ENCODE peak calls at places on chromosomes 7 and 10, in seven cellular contexts. One of them, this sample, is unnamed.

GRCh38 chr7:43195768-43196167 is 83.3 kb downstream of the HECW1 start:
- DNase-seq in transverse colon: no peak
- DNase-seq in upper lobe of left lung: no peak
- DNase-seq in breast epithelium: no peak
- DNase-seq in GM12891: no peak
- DNase-seq in endothelial cell of umbilical vein: no peak
- DNase-seq in sigmoid colon: no peak
- DNase-seq in this sample: no peak

GRCh38 chr10:130138479-130138866 is 2.3 kb downstream of the GLRX3 start:
- DNase-seq in transverse colon: no peak
- DNase-seq in upper lobe of left lung: peak; percentile 84
- DNase-seq in breast epithelium: no peak
- DNase-seq in GM12891: no peak
- DNase-seq in endothelial cell of umbilical vein: peak; percentile 53
- DNase-seq in sigmoid colon: no peak
- DNase-seq in this sample: peak; percentile 72

GRCh38 chr10:48896756-48897437 is 42.7 kb downstream of the LRRC18 start:
- DNase-seq in transverse colon: no peak
- DNase-seq in upper lobe of left lung: no peak
- DNase-seq in breast epithelium: no peak
- DNase-seq in GM12891: no peak
- DNase-seq in endothelial cell of umbilical vein: no peak
- DNase-seq in sigmoid colon: no peak
- DNase-seq in this sample: no peak

GRCh38 chr10:119396008-119396708 is 146.4 kb downstream of the RGS10 start:
- DNase-seq in transverse colon: no peak
- DNase-seq in upper lobe of left lung: no peak
- DNase-seq in breast epithelium: no peak
- DNase-seq in GM12891: no peak
- DNase-seq in endothelial cell of umbilical vein: no peak
- DNase-seq in sigmoid colon: no peak
- DNase-seq in this sample: no peak

GRCh38 chr10:120184547-120185337 is 272.3 kb upstream of the PLPP4 start:
- DNase-seq in transverse colon: no peak
- DNase-seq in upper lobe of left lung: no peak
- DNase-seq in breast epithelium: no peak
- DNase-seq in GM12891: no peak
- DNase-seq in endothelial cell of umbilical vein: no peak
- DNase-seq in sigmoid colon: no peak
- DNase-seq in this sample: no peak

GRCh38 chr10:29804025-29804852 is 169.5 kb upstream of the SVIL start:
- DNase-seq in transverse colon: peak; percentile 52
- DNase-seq in upper lobe of left lung: peak; percentile 54
- DNase-seq in breast epithelium: peak; percentile 45
- DNase-seq in GM12891: no peak
- DNase-seq in endothelial cell of umbilical vein: peak; percentile 99
- DNase-seq in sigmoid colon: peak; percentile 77
- DNase-seq in this sample: peak; percentile 70

GRCh38 chr10:7161484-7162283 is 249.2 kb downstream of the SFMBT2 start:
- DNase-seq in transverse colon: no peak
- DNase-seq in upper lobe of left lung: no peak
- DNase-seq in breast epithelium: peak; percentile 23
- DNase-seq in GM12891: no peak
- DNase-seq in endothelial cell of umbilical vein: no peak
- DNase-seq in sigmoid colon: peak; percentile 71
- DNase-seq in this sample: no peak

GRCh38 chr10:3827768-3828403 is 42.9 kb upstream of the KLF6 start:
- DNase-seq in transverse colon: no peak
- DNase-seq in upper lobe of left lung: no peak
- DNase-seq in breast epithelium: no peak
- DNase-seq in GM12891: no peak
- DNase-seq in endothelial cell of umbilical vein: no peak
- DNase-seq in sigmoid colon: no peak
- DNase-seq in this sample: no peak

GRCh38 chr7:150358433-150358832 is 10.2 kb upstream of the REPIN1 start:
- DNase-seq in transverse colon: no peak
- DNase-seq in upper lobe of left lung: no peak
- DNase-seq in breast epithelium: no peak
- DNase-seq in GM12891: no peak
- DNase-seq in endothelial cell of umbilical vein: no peak
- DNase-seq in sigmoid colon: peak; percentile 0
- DNase-seq in this sample: no peak

GRCh38 chr7:142868188-142868811 is 13.4 kb downstream of the EPHB6 start:
- DNase-seq in transverse colon: no peak
- DNase-seq in upper lobe of left lung: no peak
- DNase-seq in breast epithelium: no peak
- DNase-seq in GM12891: no peak
- DNase-seq in endothelial cell of umbilical vein: no peak
- DNase-seq in sigmoid colon: no peak
- DNase-seq in this sample: no peak

GRCh38 chr10:37855691-37856090 is 1.7 kb downstream of the ZNF248 start:
- DNase-seq in transverse colon: no peak
- DNase-seq in upper lobe of left lung: no peak
- DNase-seq in breast epithelium: no peak
- DNase-seq in GM12891: no peak
- DNase-seq in endothelial cell of umbilical vein: no peak
- DNase-seq in sigmoid colon: no peak
- DNase-seq in this sample: no peak
- TF ChIP-seq POLR2AphosphoS5 in transverse colon: no peak
- TF ChIP-seq POLR2AphosphoS5 in upper lobe of left lung: no peak
- TF ChIP-seq POLR2AphosphoS5 in breast epithelium: no peak
- TF ChIP-seq POLR2AphosphoS5 in GM12891: no peak
- TF ChIP-seq POLR2AphosphoS5 in endothelial cell of umbilical vein: no peak
- TF ChIP-seq POLR2AphosphoS5 in sigmoid colon: no peak
- TF ChIP-seq POLR2AphosphoS5 in this sample: no peak

GRCh38 chr7:134891262-134892001 is 94.9 kb upstream of the AGBL3 start:
- DNase-seq in transverse colon: peak; percentile 47
- DNase-seq in upper lobe of left lung: peak; percentile 44
- DNase-seq in breast epithelium: peak; percentile 86
- DNase-seq in GM12891: no peak
- DNase-seq in endothelial cell of umbilical vein: no peak
- DNase-seq in sigmoid colon: peak; percentile 94
- DNase-seq in this sample: peak; percentile 78
- TF ChIP-seq POLR2A in transverse colon: peak; percentile 23
- TF ChIP-seq POLR2A in upper lobe of left lung: no peak
- TF ChIP-seq POLR2A in breast epithelium: no peak
- TF ChIP-seq POLR2A in GM12891: no peak
- TF ChIP-seq POLR2A in endothelial cell of umbilical vein: no peak
- TF ChIP-seq POLR2A in sigmoid colon: no peak
- TF ChIP-seq POLR2A in this sample: no peak

GRCh38 chr7:106068538-106068961 is 43.6 kb downstream of the SYPL1 start:
- DNase-seq in transverse colon: no peak
- DNase-seq in upper lobe of left lung: no peak
- DNase-seq in breast epithelium: no peak
- DNase-seq in GM12891: no peak
- DNase-seq in endothelial cell of umbilical vein: no peak
- DNase-seq in sigmoid colon: no peak
- DNase-seq in this sample: no peak
- TF ChIP-seq POLR2AphosphoS5 in transverse colon: peak; percentile 68
- TF ChIP-seq POLR2AphosphoS5 in upper lobe of left lung: no peak
- TF ChIP-seq POLR2AphosphoS5 in breast epithelium: no peak
- TF ChIP-seq POLR2AphosphoS5 in GM12891: no peak
- TF ChIP-seq POLR2AphosphoS5 in endothelial cell of umbilical vein: no peak
- TF ChIP-seq POLR2AphosphoS5 in sigmoid colon: peak; percentile 69
- TF ChIP-seq POLR2AphosphoS5 in this sample: no peak

GRCh38 chr7:5596046-5596895 is 172.6 kb upstream of the TNRC18 start:
- DNase-seq in transverse colon: peak; percentile 67
- DNase-seq in upper lobe of left lung: peak; percentile 62
- DNase-seq in breast epithelium: peak; percentile 76
- DNase-seq in GM12891: peak; percentile 78
- DNase-seq in endothelial cell of umbilical vein: peak; percentile 88
- DNase-seq in sigmoid colon: peak; percentile 94
- DNase-seq in this sample: peak; percentile 30
- TF ChIP-seq POLR2A in transverse colon: no peak
- TF ChIP-seq POLR2A in upper lobe of left lung: no peak
- TF ChIP-seq POLR2A in breast epithelium: no peak
- TF ChIP-seq POLR2A in GM12891: no peak
- TF ChIP-seq POLR2A in endothelial cell of umbilical vein: peak; percentile 82
- TF ChIP-seq POLR2A in sigmoid colon: no peak
- TF ChIP-seq POLR2A in this sample: no peak

DNA sequence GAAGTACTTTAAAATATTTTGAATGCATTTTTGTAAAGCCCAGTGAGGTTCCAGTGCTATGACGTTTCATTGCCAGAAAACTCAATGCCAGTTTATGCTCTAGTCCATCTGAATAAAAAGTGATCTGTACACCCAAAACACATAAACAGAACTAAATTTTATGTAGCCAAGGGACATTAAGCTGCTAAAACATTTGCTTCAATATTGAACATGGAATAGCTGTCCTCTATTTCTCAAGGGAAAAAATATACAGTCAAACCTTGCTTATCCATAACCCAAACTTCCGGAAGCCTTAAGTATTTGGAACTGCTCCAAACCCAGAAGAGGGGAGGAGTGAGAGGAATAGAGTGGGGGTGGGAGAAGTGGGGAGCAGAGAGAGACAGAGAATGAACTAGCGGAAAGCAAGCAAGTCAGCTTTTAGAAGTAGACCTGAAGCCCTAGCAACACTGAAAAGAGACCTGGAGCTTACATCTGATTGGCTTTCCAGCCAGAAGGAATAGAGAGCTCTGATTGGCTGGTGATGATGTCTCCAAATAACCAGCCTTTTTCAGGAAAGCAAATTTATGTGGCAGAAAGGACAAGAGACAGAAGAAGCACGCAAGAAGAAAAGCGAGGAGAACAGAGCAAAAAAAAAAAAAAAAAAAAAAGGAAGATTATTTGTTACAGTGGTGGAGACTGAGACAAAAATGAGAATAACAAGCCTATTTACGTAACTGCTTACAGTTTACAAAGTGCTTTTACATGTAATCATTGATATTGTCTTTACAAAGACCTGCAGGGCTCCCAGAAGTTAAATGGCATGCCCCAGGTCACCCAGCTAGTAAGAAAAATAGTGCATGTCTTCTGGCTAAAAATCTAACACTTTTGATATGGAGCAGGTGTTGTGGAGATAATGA is 196.0 kb downstream of the RNLS start:
- DNase-seq in transverse colon: peak; percentile 40
- DNase-seq in upper lobe of left lung: peak; percentile 51
- DNase-seq in breast epithelium: no peak
- DNase-seq in GM12891: no peak
- DNase-seq in endothelial cell of umbilical vein: peak; percentile 88
- DNase-seq in sigmoid colon: peak; percentile 61
- DNase-seq in this sample: no peak
- TF ChIP-seq POLR2AphosphoS5 in transverse colon: peak; percentile 56
- TF ChIP-seq POLR2AphosphoS5 in upper lobe of left lung: no peak
- TF ChIP-seq POLR2AphosphoS5 in breast epithelium: no peak
- TF ChIP-seq POLR2AphosphoS5 in GM12891: peak; percentile 1
- TF ChIP-seq POLR2AphosphoS5 in endothelial cell of umbilical vein: no peak
- TF ChIP-seq POLR2AphosphoS5 in sigmoid colon: no peak
- TF ChIP-seq POLR2AphosphoS5 in this sample: no peak

DNA sequence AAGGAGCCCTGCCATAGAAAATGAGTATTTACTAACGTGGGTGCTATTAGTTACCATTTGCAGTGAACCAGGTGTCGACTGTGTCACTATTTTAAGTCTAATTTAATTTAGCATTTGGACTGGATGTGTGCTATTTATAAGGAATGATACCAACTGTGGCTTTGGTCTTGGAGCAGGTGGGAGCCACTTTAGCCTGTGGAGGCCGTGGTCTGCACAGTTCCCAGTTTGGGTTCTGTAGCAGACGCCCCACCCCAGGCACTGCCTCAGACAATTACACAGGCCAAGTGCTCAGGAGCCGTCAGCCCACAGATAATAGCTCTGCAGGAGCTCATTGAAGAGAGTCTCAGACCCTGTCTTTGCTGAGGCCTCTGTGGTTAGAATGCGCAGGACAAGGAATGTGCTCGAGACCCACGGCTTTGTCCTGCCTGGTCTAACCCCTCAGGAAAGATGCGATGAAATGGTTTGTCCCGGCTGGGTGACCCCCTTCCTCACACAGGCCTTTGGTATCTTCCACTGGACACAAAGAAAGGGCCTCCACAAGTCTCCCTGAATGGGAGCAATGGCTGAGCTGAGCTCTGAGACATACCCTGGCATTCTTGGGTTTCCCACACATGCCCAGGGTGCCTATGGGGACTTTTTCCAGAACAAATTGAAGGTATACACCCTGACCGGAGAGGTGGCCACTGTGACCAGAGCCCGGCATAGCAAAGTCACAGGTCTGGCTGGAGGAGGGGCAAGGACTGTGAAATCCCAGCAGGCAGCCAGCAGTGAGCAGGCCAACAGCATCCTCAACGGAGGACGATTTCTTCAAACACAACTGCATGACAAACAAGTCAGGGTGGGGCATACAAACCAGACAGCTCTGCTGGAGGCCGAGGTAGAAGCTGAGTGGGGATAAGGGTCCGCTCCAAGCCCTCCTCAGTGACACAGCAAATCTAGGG is 251.2 kb downstream of the ARHGAP12 start:
- DNase-seq in transverse colon: no peak
- DNase-seq in upper lobe of left lung: no peak
- DNase-seq in breast epithelium: no peak
- DNase-seq in GM12891: no peak
- DNase-seq in endothelial cell of umbilical vein: no peak
- DNase-seq in sigmoid colon: no peak
- DNase-seq in this sample: no peak
- TF ChIP-seq POLR2A in transverse colon: no peak
- TF ChIP-seq POLR2A in upper lobe of left lung: no peak
- TF ChIP-seq POLR2A in breast epithelium: no peak
- TF ChIP-seq POLR2A in GM12891: no peak
- TF ChIP-seq POLR2A in endothelial cell of umbilical vein: no peak
- TF ChIP-seq POLR2A in sigmoid colon: no peak
- TF ChIP-seq POLR2A in this sample: no peak

GRCh38 chr10:98460837-98461499 is 14.2 kb upstream of the HPS1 start:
- DNase-seq in transverse colon: peak; percentile 63
- DNase-seq in upper lobe of left lung: peak; percentile 41
- DNase-seq in breast epithelium: no peak
- DNase-seq in GM12891: no peak
- DNase-seq in endothelial cell of umbilical vein: peak; percentile 93
- DNase-seq in sigmoid colon: peak; percentile 77
- DNase-seq in this sample: no peak
- TF ChIP-seq POLR2AphosphoS5 in transverse colon: peak; percentile 88
- TF ChIP-seq POLR2AphosphoS5 in upper lobe of left lung: peak; percentile 71
- TF ChIP-seq POLR2AphosphoS5 in breast epithelium: no peak
- TF ChIP-seq POLR2AphosphoS5 in GM12891: no peak
- TF ChIP-seq POLR2AphosphoS5 in endothelial cell of umbilical vein: peak; percentile 94
- TF ChIP-seq POLR2AphosphoS5 in sigmoid colon: no peak
- TF ChIP-seq POLR2AphosphoS5 in this sample: peak; percentile 63

DNA sequence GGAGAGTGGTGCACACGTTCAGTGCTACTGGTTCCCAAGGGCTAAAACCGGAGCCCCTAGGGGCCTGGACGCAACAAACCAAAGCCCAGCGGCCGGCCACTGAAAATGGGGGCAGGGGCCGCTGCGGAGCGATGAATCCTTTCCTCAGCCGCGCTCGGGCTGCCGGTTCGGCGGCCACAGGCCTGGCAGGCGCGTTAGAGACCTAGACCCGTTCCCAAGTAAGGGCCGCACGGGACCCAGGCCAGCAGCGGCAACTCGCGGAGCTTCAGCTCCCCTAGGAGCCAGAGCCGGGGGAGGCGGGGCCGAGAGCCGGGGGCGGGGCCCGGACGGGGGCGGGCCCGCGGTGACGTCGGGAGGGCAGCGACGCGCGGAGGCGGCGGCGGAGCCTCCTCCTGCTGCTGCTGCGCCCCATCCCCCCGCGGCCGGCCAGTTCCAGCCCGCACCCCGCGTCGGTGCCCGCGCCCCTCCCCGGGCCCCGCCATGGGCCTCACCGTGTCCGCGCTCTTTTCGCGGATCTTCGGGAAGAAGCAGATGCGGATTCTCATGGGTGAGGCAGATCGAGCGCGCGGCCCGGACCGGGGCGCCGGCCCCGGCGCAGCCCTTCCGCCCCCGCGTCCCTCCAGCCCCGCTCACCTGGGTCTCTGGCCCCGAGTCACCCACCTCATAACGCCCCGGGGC is at the start of gene ARF5:
- DNase-seq in transverse colon: peak; percentile 93
- DNase-seq in upper lobe of left lung: peak; percentile 89
- DNase-seq in breast epithelium: peak; percentile 86
- DNase-seq in GM12891: peak; percentile 97
- DNase-seq in endothelial cell of umbilical vein: peak; percentile 90
- DNase-seq in sigmoid colon: peak; percentile 95
- DNase-seq in this sample: peak; percentile 86
- TF ChIP-seq POLR2A in transverse colon: peak; percentile 58
- TF ChIP-seq POLR2A in upper lobe of left lung: no peak
- TF ChIP-seq POLR2A in breast epithelium: no peak
- TF ChIP-seq POLR2A in GM12891: no peak
- TF ChIP-seq POLR2A in endothelial cell of umbilical vein: peak; percentile 83
- TF ChIP-seq POLR2A in sigmoid colon: peak; percentile 65
- TF ChIP-seq POLR2A in this sample: peak; percentile 64

This sample was measured in prostate gland.